ENCODE peak calls at places on chromosomes 11 and 22, in seven cellular contexts. N is A549, L is A673, H is cardiac fibroblast, U is astrocyte, T is foreskin fibroblast, W is cardiac muscle cell. Q is an unnamed sample.

GRCh38 chr11:3122775-3123201 is 42.3 kb downstream of the OSBPL5 start:
- DNase-seq in W (no peak), N (no peak), L (no peak), U (no peak), H (no peak), T (no peak), Q (no peak)

GRCh38 chr22:22519591-22519990 is 479 bp downstream of the ZNF280A start:
- DNase-seq in L (no peak), T (no peak), W (no peak), U (no peak), H (peak), N (peak), Q (no peak)

GRCh38 chr22:39024923-39025322 is 4.0 kb downstream of the APOBEC3D start:
- DNase-seq in U (no peak), W (no peak), H (no peak), N (no peak), T (no peak), L (no peak), Q (no peak)

GRCh38 chr11:72471005-72471898 is 36.9 kb upstream of the CLPB start:
- DNase-seq in L (peak), T (peak), W (peak), N (peak), U (peak), H (peak), Q (peak)

GRCh38 chr11:61152816-61153592 is 8.2 kb downstream of the VPS37C start:
- DNase-seq in U (peak), N (no peak), H (peak), T (peak), L (no peak), W (peak), Q (peak)

GRCh38 chr11:122681731-122682130 is 26.2 kb downstream of the UBASH3B start:
- DNase-seq in T (no peak), W (no peak), L (peak), U (no peak), N (no peak), H (no peak), Q (no peak)

GRCh38 chr11:130849215-130849568 is 67.1 kb downstream of the SNX19 start:
- DNase-seq in T (peak), L (no peak), U (peak), N (no peak), H (peak), W (peak), Q (peak)

GRCh38 chr22:27219036-27219435 is 561.6 kb downstream of the MIAT start:
- DNase-seq in W (no peak), N (no peak), U (no peak), H (no peak), L (no peak), T (no peak), Q (no peak)

GRCh38 chr11:134821422-134821821 is 409.4 kb upstream of the B3GAT1 start:
- DNase-seq in U (no peak), N (no peak), L (no peak), W (no peak), H (no peak), T (no peak), Q (no peak)

GRCh38 chr11:68179847-68180246 is 33.2 kb downstream of the KMT5B start:
- DNase-seq in N (no peak), H (no peak), W (no peak), T (no peak), L (no peak), U (no peak), Q (no peak)

GRCh38 chr11:2216400-2217064 is 44.9 kb upstream of the TH start:
- DNase-seq in T (no peak), W (no peak), L (no peak), H (no peak), U (no peak), N (no peak), Q (no peak)

GRCh38 chr11:69515271-69516245 is 34.1 kb downstream of the LINC01488 start:
- DNase-seq in U (no peak), H (no peak), W (no peak), L (no peak), N (no peak), T (no peak), Q (no peak)

GRCh38 chr22:28783786-28784671 is 11.5 kb downstream of the CCDC117 start:
- DNase-seq in W (no peak), H (no peak), N (no peak), L (no peak), U (no peak), T (no peak), Q (no peak)

GRCh38 chr11:35334385-35335090 is 84.8 kb downstream of the SLC1A2 start:
- DNase-seq in W (no peak), L (no peak), T (peak), N (no peak), U (no peak), H (peak), Q (peak)

GRCh38 chr11:10526974-10527918 is 13.7 kb downstream of the RNF141 start:
- DNase-seq in L (no peak), U (peak), W (no peak), N (no peak), T (peak), H (peak), Q (no peak)

GRCh38 chr11:10329935-10330334 is 25.1 kb downstream of the ADM start:
- DNase-seq in U (peak), H (peak), W (peak), L (peak), T (peak), N (no peak), Q (peak)

GRCh38 chr11:57913713-57914704 is 109.7 kb upstream of the OR9Q1 start:
- DNase-seq in N (no peak), U (no peak), W (no peak), H (peak), T (no peak), L (no peak), Q (no peak)

GRCh38 chr11:112013501-112014164 is 11.6 kb upstream of the DLAT start:
- DNase-seq in N (no peak), H (no peak), L (no peak), U (no peak), W (no peak), T (no peak), Q (no peak)

GRCh38 chr11:77557553-77557952 is 32.2 kb upstream of the AQP11 start:
- DNase-seq in L (peak), U (peak), N (no peak), T (peak), W (peak), H (peak), Q (no peak)

GRCh38 chr11:94868468-94868867 is 100.3 kb downstream of the AMOTL1 start:
- DNase-seq in T (no peak), N (no peak), W (no peak), H (no peak), L (no peak), U (no peak), Q (no peak)

GRCh38 chr22:46936378-46936916 is 174.0 kb downstream of the TBC1D22A start:
- DNase-seq in H (no peak), W (no peak), T (peak), N (no peak), U (peak), L (peak), Q (peak)

GRCh38 chr22:20137671-20138416 is 6.2 kb downstream of the ZDHHC8 start:
- DNase-seq in L (no peak), N (no peak), H (no peak), W (no peak), T (no peak), U (no peak), Q (no peak)

GRCh38 chr11:78330361-78330760 is 87.3 kb downstream of the GAB2 start:
- DNase-seq in H (no peak), L (no peak), T (no peak), U (no peak), W (no peak), N (no peak), Q (no peak)

GRCh38 chr11:10388096-10388495 is 67.0 kb upstream of the AMPD3 start:
- DNase-seq in L (no peak), U (no peak), N (no peak), T (no peak), W (no peak), H (no peak), Q (no peak)

GRCh38 chr11:14107071-14107470 is 144.5 kb downstream of the SPON1 start:
- DNase-seq in L (no peak), W (no peak), H (no peak), T (no peak), N (no peak), U (no peak), Q (no peak)

GRCh38 chr11:133681901-133682300 is 149.6 kb upstream of the OPCML start:
- DNase-seq in U (no peak), H (no peak), N (no peak), W (no peak), L (no peak), T (no peak), Q (no peak)

GRCh38 chr11:133678211-133678610 is 145.9 kb upstream of the OPCML start:
- DNase-seq in L (no peak), U (no peak), W (no peak), H (no peak), N (no peak), T (no peak), Q (no peak)

GRCh38 chr11:133679896-133680295 is 147.6 kb upstream of the OPCML start:
- DNase-seq in L (no peak), U (no peak), H (no peak), T (no peak), N (no peak), W (no peak), Q (no peak)
- H3K4me3 ChIP-seq in L (no peak), U (no peak), H (no peak), T (no peak), N (no peak), W (no peak), Q (no peak)

GRCh38 chr22:40436460-40437431 is 66.4 kb downstream of the SGSM3 start:
- DNase-seq in H (peak), N (peak), T (peak), U (peak), W (peak), L (peak), Q (peak)
- TF ChIP-seq CTCF in H (peak), N (peak), T (peak), U (peak), W (peak), L (peak), Q (peak)

DNA sequence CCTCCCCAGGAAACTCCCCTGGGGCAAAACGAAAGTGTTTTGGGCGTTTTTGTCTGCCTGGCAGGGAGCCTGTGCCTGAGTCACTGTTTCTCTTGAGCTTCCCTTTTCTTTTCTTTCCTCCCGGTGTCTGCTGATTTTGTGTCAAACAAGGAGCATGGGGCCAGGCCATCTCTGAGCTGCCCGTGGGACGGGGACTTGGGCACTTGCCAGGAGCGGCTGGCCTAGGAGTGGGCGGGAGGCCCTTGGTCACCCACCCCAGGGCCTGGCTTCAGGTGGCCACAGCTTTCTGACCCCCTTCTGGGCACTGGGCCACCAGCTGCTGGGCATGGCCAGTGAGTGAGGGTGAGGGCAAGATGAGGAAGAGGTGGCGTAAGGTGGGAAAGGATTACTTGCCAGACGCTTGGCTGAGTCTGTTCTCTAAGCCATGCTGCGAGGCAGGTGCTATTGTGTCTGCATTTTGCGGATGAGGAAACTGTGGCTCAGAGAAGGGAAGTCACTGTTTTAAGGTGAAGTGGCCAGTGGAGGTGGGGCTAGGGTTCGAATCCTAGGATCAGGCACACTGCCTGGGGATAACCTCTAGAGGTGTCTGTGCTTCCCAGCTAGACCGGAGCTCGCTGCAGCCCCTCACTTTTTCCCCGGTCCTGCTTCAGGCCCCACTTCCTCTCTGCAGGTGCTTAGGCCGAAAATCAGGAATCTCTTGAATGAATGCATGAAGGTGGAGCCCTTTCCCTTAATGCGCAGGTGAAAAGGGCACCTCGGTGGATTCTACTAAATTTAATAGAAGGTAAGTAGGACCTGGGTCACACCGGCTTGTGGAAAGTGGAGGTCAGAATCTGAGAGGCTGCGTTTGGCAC is 7.8 kb upstream of the NFAM1 start:
- DNase-seq in H (peak), N (no peak), W (peak), L (no peak), T (peak), U (peak), Q (no peak)
- H3K4me3 ChIP-seq in H (peak), N (no peak), W (no peak), L (no peak), T (no peak), U (peak), Q (no peak)

DNA sequence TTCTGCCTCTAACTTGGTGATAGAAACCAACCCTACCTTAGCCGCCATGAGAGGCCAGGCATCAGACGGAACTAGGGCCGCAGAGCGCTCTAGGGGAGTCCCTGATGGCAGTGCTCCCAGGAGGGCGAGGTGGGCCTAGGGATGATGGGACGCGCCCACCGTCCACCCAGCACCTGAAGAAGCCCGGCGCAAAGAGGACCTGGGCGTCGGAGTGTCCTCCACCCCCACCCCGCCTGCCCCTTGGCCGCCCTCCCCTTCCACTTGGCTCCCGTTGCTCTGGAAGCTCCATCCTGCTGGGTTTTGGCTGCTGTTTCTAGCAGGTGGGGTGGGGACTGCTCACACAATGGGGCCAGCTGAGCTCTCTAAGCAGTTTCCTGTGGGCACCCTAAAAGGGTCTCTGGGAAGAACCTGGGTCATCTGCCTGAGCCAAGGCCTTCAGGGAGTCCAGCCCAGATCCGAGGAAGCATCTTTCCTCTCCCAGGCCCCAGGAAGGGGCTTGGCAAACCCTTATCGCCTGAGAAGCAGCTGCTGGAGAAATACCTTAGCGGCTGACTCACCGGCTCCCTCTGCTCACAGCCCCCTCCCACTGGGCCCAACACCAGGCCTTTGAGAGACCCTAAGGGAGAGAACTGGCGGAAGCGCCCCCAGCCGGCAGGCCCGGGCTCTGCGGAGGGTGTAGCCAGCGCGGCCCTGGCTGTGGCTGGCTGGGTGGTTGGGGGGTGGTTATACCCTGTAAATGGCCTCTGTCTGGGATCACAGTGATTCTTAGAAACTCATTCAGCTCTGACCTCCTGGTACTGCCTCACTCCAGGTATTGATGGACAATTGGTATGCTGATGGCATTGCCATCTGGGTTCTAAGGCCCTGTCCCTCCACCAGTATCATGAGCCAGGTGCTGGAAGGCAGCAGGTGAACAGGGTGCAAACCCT is 19.3 kb downstream of the CREB3L1 start:
- DNase-seq in W (peak), H (peak), L (peak), U (peak), T (peak), N (no peak), Q (peak)
- TF ChIP-seq CTCF in W (peak), H (peak), L (peak), U (peak), T (peak), N (no peak), Q (peak)

DNA sequence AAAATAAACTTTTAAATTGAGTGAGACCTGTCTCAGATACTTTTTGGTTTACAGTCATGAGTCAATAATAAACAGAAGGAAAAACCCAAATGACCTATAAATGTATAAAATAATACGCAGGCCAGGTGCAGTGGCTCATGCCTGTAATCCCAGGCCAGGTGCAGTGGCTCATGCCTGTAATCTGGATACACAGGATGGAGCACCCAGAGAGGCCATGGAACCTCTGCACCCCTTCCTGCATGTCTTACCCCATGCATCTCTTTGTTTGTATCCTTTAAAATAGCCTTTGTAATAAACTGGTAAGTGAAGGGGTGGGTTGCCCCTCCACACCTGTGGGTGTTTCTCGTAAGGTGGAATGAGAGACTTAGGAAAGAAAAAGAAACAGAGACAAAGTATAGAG is 8.9 kb upstream of the PLAAT4 start:
- DNase-seq in U (no peak), L (no peak), T (no peak), W (no peak), H (no peak), N (no peak), Q (no peak)
- H3K4me3 ChIP-seq in U (no peak), L (no peak), T (no peak), W (no peak), H (no peak), N (no peak), Q (no peak)

GRCh38 chr11:44517541-44517940 is 47.9 kb upstream of the CD82 start:
- DNase-seq in U (no peak), L (no peak), T (no peak), N (no peak), H (no peak), W (no peak), Q (no peak)
- TF ChIP-seq CTCF in U (no peak), L (no peak), T (no peak), N (no peak), H (no peak), W (no peak), Q (no peak)

GRCh38 chr22:30305519-30305905 is 16.2 kb upstream of the CASTOR1 start:
- DNase-seq in N (no peak), L (no peak), H (no peak), W (peak), U (no peak), T (no peak), Q (no peak)
- H3K4me3 ChIP-seq in N (no peak), L (no peak), H (no peak), W (no peak), U (no peak), T (no peak), Q (no peak)

GRCh38 chr11:128689946-128690745 is 3.7 kb upstream of the FLI1 start:
- DNase-seq in T (peak), W (peak), U (no peak), H (no peak), L (peak), N (no peak), Q (no peak)

GRCh38 chr11:128690746-128691091 is 3.2 kb upstream of the FLI1 start:
- DNase-seq in U (no peak), H (no peak), T (peak), L (no peak), W (no peak), N (no peak), Q (no peak)

GRCh38 chr11:128692750-128693578 is 908 bp upstream of the FLI1 start:
- DNase-seq in T (peak), L (no peak), H (peak), N (no peak), W (peak), U (no peak), Q (peak)

GRCh38 chr11:128689586-128689945 is 4.3 kb upstream of the FLI1 start:
- DNase-seq in H (no peak), N (no peak), T (no peak), L (no peak), W (no peak), U (no peak), Q (no peak)

DNA sequence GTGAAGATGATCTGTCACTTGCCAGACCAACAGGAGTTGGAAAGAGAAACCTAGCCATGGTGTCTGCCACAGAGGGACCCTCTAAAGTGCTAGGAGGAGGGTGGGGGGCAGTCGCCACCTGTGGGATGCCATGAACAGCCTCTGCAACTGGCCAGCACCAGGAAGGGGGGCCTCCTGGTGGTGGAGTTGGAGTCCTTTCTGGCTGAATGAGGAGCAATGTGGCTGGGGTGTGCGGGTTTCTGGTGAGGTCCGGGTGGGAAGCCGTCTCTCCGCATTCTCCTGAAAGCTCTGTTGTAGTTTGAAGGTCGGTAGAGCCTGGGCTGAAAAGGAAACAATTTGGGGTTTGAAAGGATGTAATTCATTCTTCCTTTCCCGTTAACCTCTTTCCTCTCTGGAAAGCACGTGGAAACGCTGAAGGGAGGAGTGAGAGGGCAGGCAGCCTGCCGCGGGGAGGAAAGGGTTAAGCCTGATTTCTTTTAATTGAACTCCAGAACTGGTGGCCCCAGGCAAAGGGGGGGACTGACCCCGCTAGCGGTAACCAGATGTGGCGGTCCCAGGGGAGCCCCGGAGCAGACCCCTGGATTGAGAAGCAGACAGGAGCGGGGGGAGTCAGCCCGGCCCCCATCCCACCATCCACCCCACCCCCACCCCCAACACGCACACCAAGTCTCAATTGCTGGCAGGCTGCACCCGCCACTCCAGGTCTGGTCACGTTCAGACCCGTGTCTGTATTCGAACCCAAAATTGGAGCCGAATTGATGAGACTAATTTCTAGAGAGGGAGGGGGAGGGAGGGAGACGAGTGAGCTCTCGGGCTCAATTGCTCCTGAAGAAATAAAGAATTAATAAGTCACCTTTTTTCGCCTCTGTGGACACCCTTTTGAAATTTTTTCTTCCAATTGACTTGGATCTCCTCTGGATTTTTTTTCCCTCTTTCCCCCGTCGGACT is 1.8 kb upstream of the FLI1 start:
- DNase-seq in U (no peak), T (no peak), L (no peak), W (no peak), N (no peak), H (no peak), Q (no peak)
- TF ChIP-seq CTCF in U (no peak), T (peak), L (no peak), W (peak), N (no peak), H (peak), Q (peak)